ENCODE peak calls at places on chromosomes 12 and 14, in seven cellular contexts. W is NCI-H69; S is GM12865; N is EH; E is aorta; O is activated CD8-positive, alpha-beta T cell treated with anti-CD3 and anti-CD28 coated beads, Interleukin-2, amount 10 ng/mL, durations not matched to agents 7 days and 5 days; T is DMS53. C is an unnamed sample.
A peak's percentile ranks its signal among the peaks of the same experiment; 100 is the strongest.

GRCh38 chr12:116945901-116946550 is 35.3 kb downstream of the FBXW8 start:
- DNase-seq in W (no peak), S (no peak), N (no peak), E (no peak), O (no peak), T (no peak), C (no peak)

GRCh38 chr14:92103363-92103762 is 3.0 kb downstream of the ATXN3 start:
- DNase-seq in W (peak; percentile 24), S (no peak), N (no peak), E (no peak), O (no peak), T (no peak), C (no peak)

GRCh38 chr14:75399819-75400678 is 27.8 kb upstream of the JDP2 start:
- DNase-seq in W (peak; percentile 97), S (no peak), N (peak; percentile 38), E (peak; percentile 97), O (no peak), T (peak; percentile 63), C (peak; percentile 92)

GRCh38 chr12:122318607-122319311 is 52.5 kb upstream of the VPS33A start:
- DNase-seq in W (no peak), S (no peak), N (peak; percentile 96), E (no peak), O (no peak), T (no peak), C (no peak)

GRCh38 chr14:74984241-74985027 is 18.3 kb upstream of the EIF2B2 start:
- DNase-seq in W (no peak), S (no peak), N (no peak), E (no peak), O (no peak), T (no peak), C (no peak)

GRCh38 chr12:54795664-54796063 is 58.7 kb upstream of the MUCL1 start:
- DNase-seq in W (no peak), S (no peak), N (no peak), E (no peak), O (no peak), T (no peak), C (no peak)

GRCh38 chr12:103966736-103967135 is 1.1 kb downstream of the TDG start:
- DNase-seq in W (no peak), S (no peak), N (peak; percentile 67), E (no peak), O (no peak), T (no peak), C (no peak)

GRCh38 chr12:76720068-76720467 is 43.8 kb upstream of the ZDHHC17 start:
- DNase-seq in W (no peak), S (no peak), N (peak; percentile 83), E (no peak), O (no peak), T (no peak), C (no peak)

GRCh38 chr14:59455411-59455810 is 9.8 kb downstream of the GPR135 start:
- DNase-seq in W (no peak), S (no peak), N (peak; percentile 77), E (no peak), O (no peak), T (no peak), C (no peak)

GRCh38 chr14:88856786-88857366 is 32.4 kb downstream of the TTC8 start:
- DNase-seq in W (peak; percentile 68), S (no peak), N (peak; percentile 91), E (no peak), O (no peak), T (no peak), C (no peak)